ENCODE peak calls at places on chromosomes 5 and 9, in eight cellular contexts. J is fibroblast of mammary gland, N is body of pancreas, S is psoas muscle, C is colonic mucosa, H is OCI-LY7, T is dorsolateral prefrontal cortex, W is tibial artery. E is an unnamed sample.

GRCh38 chr5:121968910-121969607 is 7.3 kb downstream of the SRFBP1 start:
- DNase-seq in J (peak; percentile 99), N (no peak), S (no peak), C (no peak), H (no peak), T (no peak), W (no peak), E (peak; percentile 99)

GRCh38 chr9:33222031-33222430 is 17.9 kb upstream of the SPINK4 start:
- DNase-seq in J (no peak), N (no peak), S (no peak), C (no peak), H (peak; percentile 69), T (no peak), W (no peak), E (no peak)

GRCh38 chr9:108478431-108478837 is 377.4 kb downstream of the ACTL7B start:
- DNase-seq in J (peak; percentile 99), N (no peak), S (peak; percentile 28), C (peak; percentile 60), H (no peak), T (peak; percentile 41), W (peak; percentile 86), E (peak; percentile 99)

GRCh38 chr9:110655723-110656641 is 12.6 kb upstream of the MUSK start:
- DNase-seq in J (peak; percentile 94), N (no peak), S (peak; percentile 29), C (no peak), H (no peak), T (no peak), W (peak; percentile 78), E (peak; percentile 99)

GRCh38 chr5:151093476-151093889 is 12.6 kb upstream of the TNIP1 start:
- DNase-seq in J (peak; percentile 97), N (no peak), S (no peak), C (no peak), H (no peak), T (no peak), W (no peak), E (peak; percentile 97)

GRCh38 chr9:125964702-125965225 is 217.6 kb downstream of the PBX3 start:
- DNase-seq in J (no peak), N (no peak), S (no peak), C (no peak), H (no peak), T (no peak), W (no peak), E (no peak)

GRCh38 chr9:117656007-117656406 is 48.2 kb upstream of the TLR4 start:
- DNase-seq in J (peak; percentile 33), N (no peak), S (no peak), C (no peak), H (no peak), T (no peak), W (no peak), E (peak; percentile 52)

GRCh38 chr5:175444060-175444904 is at the start of gene DRD1:
- DNase-seq in J (peak; percentile 15), N (peak; percentile 50), S (peak; percentile 35), C (peak; percentile 42), H (peak; percentile 17), T (peak; percentile 82), W (no peak), E (peak; percentile 23)

GRCh38 chr5:139808481-139809330 is 13.1 kb downstream of the PSD2 start:
- DNase-seq in J (peak; percentile 16), N (no peak), S (no peak), C (no peak), H (peak; percentile 21), T (no peak), W (no peak), E (peak; percentile 21)

GRCh38 chr9:130128782-130129424 is 43.3 kb upstream of the NCS1 start:
- DNase-seq in J (peak; percentile 93), N (no peak), S (peak; percentile 56), C (peak; percentile 30), H (no peak), T (no peak), W (no peak), E (peak; percentile 81)

GRCh38 chr5:39064450-39064849 is 9.7 kb downstream of the RICTOR start:
- DNase-seq in J (no peak), N (no peak), S (no peak), C (no peak), H (no peak), T (no peak), W (no peak), E (no peak)

GRCh38 chr5:156497816-156498215 is 170.9 kb downstream of the SGCD start:
- DNase-seq in J (peak; percentile 33), N (no peak), S (no peak), C (no peak), H (no peak), T (no peak), W (no peak), E (no peak)

GRCh38 chr9:70412678-70413426 is 1.6 kb downstream of the KLF9 start:
- DNase-seq in J (peak; percentile 74), N (peak; percentile 91), S (peak; percentile 90), C (peak; percentile 82), H (no peak), T (peak; percentile 81), W (peak; percentile 92), E (peak; percentile 88)

GRCh38 chr5:142845954-142846398 is 75.8 kb downstream of the ARHGAP26 start:
- DNase-seq in J (no peak), N (no peak), S (no peak), C (no peak), H (no peak), T (no peak), W (no peak), E (no peak)

GRCh38 chr5:39274388-39275085 is 55.2 kb upstream of the FYB1 start:
- DNase-seq in J (no peak), N (no peak), S (no peak), C (no peak), H (peak; percentile 11), T (no peak), W (no peak), E (peak; percentile 13)

GRCh38 chr5:113102121-113102531 is 125.5 kb downstream of the DCP2 start:
- DNase-seq in J (no peak), N (no peak), S (no peak), C (no peak), H (no peak), T (no peak), W (no peak), E (no peak)

GRCh38 chr5:64635056-64635686 is 55.1 kb upstream of the SHISAL2B start:
- DNase-seq in J (peak; percentile 46), N (no peak), S (no peak), C (no peak), H (peak; percentile 47), T (no peak), W (no peak), E (peak; percentile 64)
- TF ChIP-seq CTCF in J (peak; percentile 70), N (peak; percentile 94), S (peak; percentile 89), C (peak; percentile 75), H (peak; percentile 99), T (peak; percentile 80), W (peak; percentile 71), E (peak; percentile 59)

GRCh38 chr9:16986441-16987387 is 116.2 kb upstream of the BNC2 start:
- DNase-seq in J (peak; percentile 78), N (no peak), S (no peak), C (no peak), H (no peak), T (no peak), W (no peak), E (peak; percentile 86)

GRCh38 chr9:16982780-16983179 is 112.3 kb upstream of the BNC2 start:
- DNase-seq in J (no peak), N (no peak), S (no peak), C (no peak), H (no peak), T (no peak), W (no peak), E (no peak)

GRCh38 chr9:16985559-16986348 is 115.3 kb upstream of the BNC2 start:
- DNase-seq in J (peak; percentile 87), N (no peak), S (peak; percentile 22), C (no peak), H (no peak), T (no peak), W (peak; percentile 95), E (peak; percentile 87)
- H3K4me3 ChIP-seq in J (no peak overlapping the region), N (no peak overlapping the region), S (no peak overlapping the region), C (no peak overlapping the region), H (no peak overlapping the region), T (no peak overlapping the region), W (no peak overlapping the region), E (peak overlapping the region; percentile 18)

GRCh38 chr9:10026585-10026984 is 586.2 kb downstream of the PTPRD start:
- DNase-seq in J (no peak), N (no peak), S (no peak), C (no peak), H (no peak), T (no peak), W (no peak), E (no peak)
- TF ChIP-seq CTCF in J (no peak), N (no peak), S (no peak), C (no peak), H (peak; percentile 38), T (no peak), W (no peak), E (no peak)

DNA sequence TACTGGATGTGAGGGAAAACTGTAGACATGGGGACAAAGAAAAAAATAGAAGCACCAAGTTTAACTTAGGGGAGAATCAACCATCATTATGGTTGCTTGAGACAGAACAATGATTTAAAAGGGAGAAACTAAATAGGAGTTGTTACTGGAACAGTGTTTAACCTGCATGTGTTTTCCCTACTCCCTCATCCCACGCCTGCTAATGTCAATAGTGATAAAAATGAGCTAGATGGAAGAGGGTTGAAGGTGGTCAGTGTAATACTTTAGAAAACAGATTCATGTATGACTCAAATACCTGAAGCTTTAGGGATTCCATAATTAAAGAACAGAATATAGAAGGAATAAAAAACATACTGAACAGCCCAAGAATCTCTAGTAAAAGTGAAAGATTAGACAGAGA is 52.5 kb downstream of the PLCXD3 start:
- DNase-seq in J (no peak), N (no peak), S (no peak), C (no peak), H (no peak), T (no peak), W (no peak), E (no peak)
- H3K4me3 ChIP-seq in J (no peak overlapping the region), N (no peak overlapping the region), S (no peak overlapping the region), C (no peak overlapping the region), H (no peak overlapping the region), T (no peak overlapping the region), W (no peak overlapping the region), E (no peak overlapping the region)

GRCh38 chr5:120869831-120870230 is 405.7 kb downstream of the PRR16 start:
- DNase-seq in J (no peak), N (no peak), S (no peak), C (no peak), H (no peak), T (no peak), W (no peak), E (no peak)
- TF ChIP-seq CTCF in J (no peak), N (no peak), S (no peak), C (no peak), H (no peak), T (no peak), W (no peak), E (no peak)